ENCODE peak calls at places on chromosomes 16 and 17, in seven cellular contexts. S is NCI-H69; Q is NCI-H774; C is activated T-cell treated with anti-CD3 and anti-CD28 coated beads, Interleukin-2, amount 50 U/mL, for 24 hours; B is fibroblast of villous mesenchyme; P is NCI-H1436; H is ACHN. M is an unnamed sample.

GRCh38 chr17:20313891-20314290 is 153.4 kb downstream of the LGALS9B start:
- DNase-seq in P (no peak), B (no peak), C (no peak), H (no peak), Q (no peak), S (no peak), M (no peak)

GRCh38 chr17:37233001-37233400 is 142.8 kb upstream of the C17orf78 start:
- DNase-seq in Q (no peak), P (no peak), H (no peak), S (no peak), C (no peak), B (no peak), M (no peak)

GRCh38 chr17:43578699-43579569 is 32.8 kb upstream of the ETV4 start:
- DNase-seq in S (peak), H (peak), P (peak), B (peak), Q (peak), C (peak), M (peak)

GRCh38 chr16:30375830-30376229 is 1.2 kb downstream of the MYL11 start:
- DNase-seq in B (no peak), H (no peak), C (no peak), Q (no peak), S (no peak), P (no peak), M (no peak)

GRCh38 chr17:63498621-63499195 is 21.8 kb downstream of the ACE start:
- DNase-seq in P (no peak), S (no peak), H (no peak), Q (no peak), B (peak), C (no peak), M (no peak)

GRCh38 chr16:62404857-62405611 is 368.8 kb upstream of the CDH8 start:
- DNase-seq in Q (no peak), S (peak), P (no peak), C (no peak), B (no peak), H (no peak), M (no peak)

GRCh38 chr17:488993-489757 is 136.6 kb upstream of the RPH3AL start:
- DNase-seq in B (no peak), C (no peak), Q (no peak), H (peak), P (no peak), S (no peak), M (no peak)

GRCh38 chr17:13544292-13544691 is 57.4 kb downstream of the HS3ST3A1 start:
- DNase-seq in S (no peak), B (peak), C (no peak), P (no peak), H (peak), Q (no peak), M (no peak)

GRCh38 chr16:23027386-23027785 is 121.9 kb downstream of the USP31 start:
- DNase-seq in H (no peak), S (peak), B (no peak), C (no peak), P (no peak), Q (no peak), M (no peak)